ENCODE peak calls at places on chromosomes 4 and X, in eight cellular contexts. One of them, this sample, is unnamed.

GRCh38 chr4:166882221-166882620 is 352.1 kb downstream of the SPOCK3 start:
- DNase-seq in kidney: no peak
- DNase-seq in colonic mucosa: no peak
- DNase-seq in ascending aorta: no peak
- DNase-seq in fibroblast of lung: no peak
- DNase-seq in A549: no peak
- DNase-seq in keratinocyte: no peak
- DNase-seq in Peyer's patch: no peak
- DNase-seq in this sample: no peak

GRCh38 chr4:107913283-107913899 is 18.0 kb upstream of the CYP2U1 start:
- DNase-seq in ascending aorta: no peak
- DNase-seq in A549: peak; percentile 62
- DNase-seq in keratinocyte: peak; percentile 19
- DNase-seq in fibroblast of lung: peak; percentile 84
- DNase-seq in Peyer's patch: no peak
- DNase-seq in colonic mucosa: peak; percentile 58
- DNase-seq in kidney: no peak
- DNase-seq in this sample: no peak

GRCh38 chr4:4730214-4730613 is 129.3 kb upstream of the MSX1 start:
- DNase-seq in A549: no peak
- DNase-seq in kidney: no peak
- DNase-seq in keratinocyte: no peak
- DNase-seq in ascending aorta: no peak
- DNase-seq in Peyer's patch: no peak
- DNase-seq in colonic mucosa: no peak
- DNase-seq in fibroblast of lung: no peak
- DNase-seq in this sample: no peak

GRCh38 chr4:1512738-1513660 is 106.8 kb upstream of the NKX1-1 start:
- DNase-seq in ascending aorta: no peak
- DNase-seq in Peyer's patch: no peak
- DNase-seq in kidney: peak; percentile 73
- DNase-seq in fibroblast of lung: no peak
- DNase-seq in colonic mucosa: peak; percentile 28
- DNase-seq in A549: peak; percentile 48
- DNase-seq in keratinocyte: no peak
- DNase-seq in this sample: peak; percentile 62

GRCh38 chr4:1057403-1057745 is 45.9 kb downstream of the FGFRL1 start:
- DNase-seq in kidney: no peak
- DNase-seq in fibroblast of lung: no peak
- DNase-seq in A549: no peak
- DNase-seq in ascending aorta: no peak
- DNase-seq in Peyer's patch: no peak
- DNase-seq in colonic mucosa: peak; percentile 59
- DNase-seq in keratinocyte: no peak
- DNase-seq in this sample: no peak

GRCh38 chrX:123648028-123648810 is 84.6 kb downstream of the THOC2 start:
- DNase-seq in colonic mucosa: peak; percentile 56
- DNase-seq in Peyer's patch: no peak
- DNase-seq in ascending aorta: no peak
- DNase-seq in fibroblast of lung: peak; percentile 71
- DNase-seq in kidney: peak; percentile 79
- DNase-seq in A549: peak; percentile 83
- DNase-seq in keratinocyte: no peak
- DNase-seq in this sample: peak; percentile 61

GRCh38 chr4:124640037-124640730 is 72.3 kb downstream of the ANKRD50 start:
- DNase-seq in fibroblast of lung: peak; percentile 88
- DNase-seq in kidney: no peak
- DNase-seq in keratinocyte: peak; percentile 44
- DNase-seq in ascending aorta: no peak
- DNase-seq in A549: peak; percentile 63
- DNase-seq in colonic mucosa: no peak
- DNase-seq in Peyer's patch: no peak
- DNase-seq in this sample: peak; percentile 50

GRCh38 chr4:88006956-88007303 is 505 bp upstream of the PKD2 start:
- DNase-seq in colonic mucosa: no peak
- DNase-seq in Peyer's patch: no peak
- DNase-seq in keratinocyte: no peak
- DNase-seq in kidney: no peak
- DNase-seq in ascending aorta: no peak
- DNase-seq in A549: no peak
- DNase-seq in fibroblast of lung: no peak
- DNase-seq in this sample: no peak

GRCh38 chrX:49103637-49104036 is 19.9 kb downstream of the GPKOW start:
- DNase-seq in ascending aorta: no peak
- DNase-seq in kidney: no peak
- DNase-seq in Peyer's patch: no peak
- DNase-seq in colonic mucosa: no peak
- DNase-seq in A549: peak; percentile 40
- DNase-seq in keratinocyte: no peak
- DNase-seq in fibroblast of lung: no peak
- DNase-seq in this sample: no peak

GRCh38 chr4:82491251-82491960 is 61.0 kb downstream of the ENOPH1 start:
- DNase-seq in keratinocyte: no peak
- DNase-seq in kidney: no peak
- DNase-seq in A549: no peak
- DNase-seq in colonic mucosa: no peak
- DNase-seq in ascending aorta: no peak
- DNase-seq in Peyer's patch: no peak
- DNase-seq in fibroblast of lung: no peak
- DNase-seq in this sample: peak; percentile 47

GRCh38 chr4:116150152-116150551 is 935.2 kb downstream of the TRAM1L1 start:
- DNase-seq in colonic mucosa: no peak
- DNase-seq in kidney: no peak
- DNase-seq in Peyer's patch: no peak
- DNase-seq in ascending aorta: no peak
- DNase-seq in keratinocyte: no peak
- DNase-seq in A549: no peak
- DNase-seq in fibroblast of lung: no peak
- DNase-seq in this sample: no peak

GRCh38 chrX:43677993-43678392 is 21.9 kb downstream of the MAOA start:
- DNase-seq in fibroblast of lung: no peak
- DNase-seq in kidney: no peak
- DNase-seq in keratinocyte: no peak
- DNase-seq in colonic mucosa: peak; percentile 59
- DNase-seq in Peyer's patch: no peak
- DNase-seq in A549: no peak
- DNase-seq in ascending aorta: no peak
- DNase-seq in this sample: peak; percentile 32

GRCh38 chr4:188665466-188665865 is 526.2 kb downstream of the TRIML1 start:
- DNase-seq in A549: no peak
- DNase-seq in colonic mucosa: no peak
- DNase-seq in kidney: no peak
- DNase-seq in fibroblast of lung: no peak
- DNase-seq in ascending aorta: no peak
- DNase-seq in Peyer's patch: no peak
- DNase-seq in keratinocyte: no peak
- DNase-seq in this sample: no peak

GRCh38 chrX:111411591-111412371 is at the start of gene DCX:
- DNase-seq in ascending aorta: no peak
- DNase-seq in A549: no peak
- DNase-seq in colonic mucosa: no peak
- DNase-seq in fibroblast of lung: no peak
- DNase-seq in kidney: no peak
- DNase-seq in Peyer's patch: no peak
- DNase-seq in keratinocyte: no peak
- DNase-seq in this sample: no peak

GRCh38 chrX:22237479-22237878 is 35.2 kb upstream of the CBLL2 start:
- DNase-seq in Peyer's patch: no peak
- DNase-seq in kidney: no peak
- DNase-seq in colonic mucosa: no peak
- DNase-seq in fibroblast of lung: no peak
- DNase-seq in A549: no peak
- DNase-seq in ascending aorta: no peak
- DNase-seq in keratinocyte: no peak
- DNase-seq in this sample: no peak

GRCh38 chr4:159163522-159163921 is 60.6 kb downstream of the RAPGEF2 start:
- DNase-seq in ascending aorta: no peak
- DNase-seq in colonic mucosa: no peak
- DNase-seq in kidney: no peak
- DNase-seq in keratinocyte: no peak
- DNase-seq in Peyer's patch: no peak
- DNase-seq in A549: no peak
- DNase-seq in fibroblast of lung: no peak
- DNase-seq in this sample: no peak

GRCh38 chrX:2351999-2352995 is 148.5 kb downstream of the DHRSX start:
- DNase-seq in Peyer's patch: no peak
- DNase-seq in keratinocyte: no peak
- DNase-seq in colonic mucosa: no peak
- DNase-seq in ascending aorta: no peak
- DNase-seq in A549: peak; percentile 70
- DNase-seq in kidney: no peak
- DNase-seq in fibroblast of lung: peak; percentile 88
- DNase-seq in this sample: no peak

GRCh38 chr4:156547439-156547838 is 424.2 kb downstream of the PDGFC start:
- DNase-seq in kidney: no peak
- DNase-seq in keratinocyte: no peak
- DNase-seq in colonic mucosa: no peak
- DNase-seq in ascending aorta: no peak
- DNase-seq in Peyer's patch: no peak
- DNase-seq in A549: peak; percentile 18
- DNase-seq in fibroblast of lung: peak; percentile 95
- DNase-seq in this sample: no peak
- TF ChIP-seq CTCF in kidney: no peak
- TF ChIP-seq CTCF in keratinocyte: no peak
- TF ChIP-seq CTCF in colonic mucosa: no peak
- TF ChIP-seq CTCF in ascending aorta: no peak
- TF ChIP-seq CTCF in Peyer's patch: no peak
- TF ChIP-seq CTCF in A549: no peak
- TF ChIP-seq CTCF in fibroblast of lung: no peak
- TF ChIP-seq CTCF in this sample: no peak

GRCh38 chr4:184427687-184428086 is 46.7 kb downstream of the IRF2 start:
- DNase-seq in A549: no peak
- DNase-seq in Peyer's patch: no peak
- DNase-seq in kidney: no peak
- DNase-seq in ascending aorta: no peak
- DNase-seq in fibroblast of lung: no peak
- DNase-seq in keratinocyte: no peak
- DNase-seq in colonic mucosa: no peak
- DNase-seq in this sample: no peak
- H3K4me1 ChIP-seq in A549: no peaks in the 10 kb centered on the region
- H3K4me1 ChIP-seq in Peyer's patch: peaks cover 16% of the 10 kb centered on the region
- H3K4me1 ChIP-seq in kidney: peaks cover 6% of the 10 kb centered on the region
- H3K4me1 ChIP-seq in ascending aorta: peaks cover 2% of the 10 kb centered on the region
- H3K4me1 ChIP-seq in fibroblast of lung: peaks cover 10% of the 10 kb centered on the region
- H3K4me1 ChIP-seq in keratinocyte: peaks cover 11% of the 10 kb centered on the region
- H3K4me1 ChIP-seq in colonic mucosa: peaks cover 7% of the 10 kb centered on the region
- H3K4me1 ChIP-seq in this sample: peaks cover 81% of the 10 kb centered on the region

DNA sequence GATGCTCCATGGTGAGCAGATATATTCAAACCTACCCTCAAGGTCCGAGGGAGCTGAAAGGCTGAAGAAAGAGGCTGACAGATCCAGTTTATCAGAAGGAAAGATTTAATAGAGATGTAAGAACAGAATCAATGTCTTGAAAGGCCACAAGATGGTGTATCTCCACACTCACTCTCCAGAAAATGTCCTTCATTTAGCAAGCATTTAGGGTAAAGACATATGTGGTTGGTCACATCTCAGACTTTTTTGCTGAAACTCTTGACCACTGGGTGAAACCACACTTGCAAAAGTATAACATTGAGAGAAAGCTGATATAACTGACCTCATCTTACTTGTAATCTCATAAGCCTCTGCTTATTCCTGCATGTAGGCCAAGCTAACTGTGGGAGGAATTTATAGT is 745.8 kb upstream of the GALNTL6 start:
- DNase-seq in colonic mucosa: no peak
- DNase-seq in keratinocyte: no peak
- DNase-seq in Peyer's patch: no peak
- DNase-seq in kidney: no peak
- DNase-seq in A549: peak; percentile 4
- DNase-seq in ascending aorta: no peak
- DNase-seq in fibroblast of lung: no peak
- DNase-seq in this sample: no peak
- TF ChIP-seq CTCF in colonic mucosa: no peak
- TF ChIP-seq CTCF in keratinocyte: peak; percentile 5
- TF ChIP-seq CTCF in Peyer's patch: no peak
- TF ChIP-seq CTCF in kidney: no peak
- TF ChIP-seq CTCF in A549: no peak
- TF ChIP-seq CTCF in ascending aorta: no peak
- TF ChIP-seq CTCF in fibroblast of lung: no peak
- TF ChIP-seq CTCF in this sample: no peak

GRCh38 chrX:107728342-107729099 is 47.1 kb downstream of the TSC22D3 start:
- DNase-seq in fibroblast of lung: no peak
- DNase-seq in A549: no peak
- DNase-seq in keratinocyte: no peak
- DNase-seq in kidney: no peak
- DNase-seq in Peyer's patch: no peak
- DNase-seq in ascending aorta: no peak
- DNase-seq in colonic mucosa: no peak
- DNase-seq in this sample: no peak

GRCh38 chrX:107730298-107730655 is 45.3 kb downstream of the TSC22D3 start:
- DNase-seq in A549: no peak
- DNase-seq in kidney: no peak
- DNase-seq in keratinocyte: no peak
- DNase-seq in Peyer's patch: no peak
- DNase-seq in ascending aorta: no peak
- DNase-seq in colonic mucosa: no peak
- DNase-seq in fibroblast of lung: no peak
- DNase-seq in this sample: no peak

GRCh38 chrX:107730991-107731766 is 44.4 kb downstream of the TSC22D3 start:
- DNase-seq in ascending aorta: no peak
- DNase-seq in A549: no peak
- DNase-seq in colonic mucosa: no peak
- DNase-seq in kidney: no peak
- DNase-seq in Peyer's patch: no peak
- DNase-seq in keratinocyte: no peak
- DNase-seq in fibroblast of lung: no peak
- DNase-seq in this sample: no peak

GRCh38 chrX:107731831-107732502 is 43.6 kb downstream of the TSC22D3 start:
- DNase-seq in kidney: peak; percentile 96
- DNase-seq in colonic mucosa: peak; percentile 81
- DNase-seq in fibroblast of lung: peak; percentile 93
- DNase-seq in ascending aorta: peak; percentile 89
- DNase-seq in Peyer's patch: no peak
- DNase-seq in keratinocyte: no peak
- DNase-seq in A549: peak; percentile 83
- DNase-seq in this sample: peak; percentile 95

GRCh38 chrX:107729558-107730297 is 45.9 kb downstream of the TSC22D3 start:
- DNase-seq in fibroblast of lung: no peak
- DNase-seq in kidney: no peak
- DNase-seq in colonic mucosa: no peak
- DNase-seq in Peyer's patch: no peak
- DNase-seq in keratinocyte: no peak
- DNase-seq in ascending aorta: no peak
- DNase-seq in A549: no peak
- DNase-seq in this sample: no peak
- H3K4me1 ChIP-seq in fibroblast of lung: no peaks in the 10 kb centered on the region
- H3K4me1 ChIP-seq in kidney: peaks cover 18% of the 10 kb centered on the region
- H3K4me1 ChIP-seq in colonic mucosa: no peaks in the 10 kb centered on the region
- H3K4me1 ChIP-seq in Peyer's patch: peaks cover 20% of the 10 kb centered on the region
- H3K4me1 ChIP-seq in keratinocyte: peaks cover 24% of the 10 kb centered on the region
- H3K4me1 ChIP-seq in ascending aorta: peaks cover 31% of the 10 kb centered on the region
- H3K4me1 ChIP-seq in A549: peaks cover 75% of the 10 kb centered on the region
- H3K4me1 ChIP-seq in this sample: peaks cover 72% of the 10 kb centered on the region

GRCh38 chr4:106522839-106523238 is 154.3 kb upstream of the GIMD1 start:
- DNase-seq in ascending aorta: no peak
- DNase-seq in A549: peak; percentile 12
- DNase-seq in fibroblast of lung: no peak
- DNase-seq in kidney: no peak
- DNase-seq in colonic mucosa: no peak
- DNase-seq in keratinocyte: no peak
- DNase-seq in Peyer's patch: no peak
- DNase-seq in this sample: no peak
- TF ChIP-seq CTCF in ascending aorta: no peak
- TF ChIP-seq CTCF in A549: peak; percentile 6
- TF ChIP-seq CTCF in fibroblast of lung: no peak
- TF ChIP-seq CTCF in kidney: no peak
- TF ChIP-seq CTCF in colonic mucosa: no peak
- TF ChIP-seq CTCF in keratinocyte: no peak
- TF ChIP-seq CTCF in Peyer's patch: no peak
- TF ChIP-seq CTCF in this sample: no peak

This sample was measured in stomach.